ENCODE peak calls at places on chromosomes 12 and 14, in seven cellular contexts. One of them, this sample, is unnamed.

GRCh38 chr12:16555630-16556029 is 50.3 kb downstream of the LMO3 start:
- DNase-seq in esophagus muscularis mucosa: no peak
- DNase-seq in ovary: no peak
- DNase-seq in adrenal gland: no peak
- DNase-seq in CD4-positive, alpha-beta T cell: no peak
- DNase-seq in CD4-positive, CD25-positive, alpha-beta regulatory T cell: no peak
- DNase-seq in heart left ventricle: no peak
- DNase-seq in this sample: no peak

GRCh38 chr12:1518763-1519516 is 75.4 kb downstream of the FBXL14 start:
- DNase-seq in CD4-positive, alpha-beta T cell: no peak
- DNase-seq in esophagus muscularis mucosa: no peak
- DNase-seq in heart left ventricle: no peak
- DNase-seq in CD4-positive, CD25-positive, alpha-beta regulatory T cell: no peak
- DNase-seq in ovary: no peak
- DNase-seq in adrenal gland: no peak
- DNase-seq in this sample: no peak

GRCh38 chr12:46472893-46473633 is 100.5 kb upstream of the SLC38A2 start:
- DNase-seq in adrenal gland: no peak
- DNase-seq in esophagus muscularis mucosa: no peak
- DNase-seq in ovary: no peak
- DNase-seq in CD4-positive, CD25-positive, alpha-beta regulatory T cell: no peak
- DNase-seq in heart left ventricle: peak; percentile 42
- DNase-seq in CD4-positive, alpha-beta T cell: no peak
- DNase-seq in this sample: no peak

GRCh38 chr12:107027304-107028053 is 40.5 kb upstream of the MTERF2 start:
- DNase-seq in adrenal gland: no peak
- DNase-seq in ovary: no peak
- DNase-seq in CD4-positive, alpha-beta T cell: no peak
- DNase-seq in CD4-positive, CD25-positive, alpha-beta regulatory T cell: peak; percentile 76
- DNase-seq in heart left ventricle: no peak
- DNase-seq in esophagus muscularis mucosa: no peak
- DNase-seq in this sample: no peak

GRCh38 chr12:105330283-105330937 is at the start of gene C12orf75:
- DNase-seq in CD4-positive, CD25-positive, alpha-beta regulatory T cell: peak; percentile 79
- DNase-seq in esophagus muscularis mucosa: no peak
- DNase-seq in heart left ventricle: peak; percentile 70
- DNase-seq in adrenal gland: peak; percentile 67
- DNase-seq in CD4-positive, alpha-beta T cell: peak; percentile 68
- DNase-seq in ovary: peak; percentile 74
- DNase-seq in this sample: peak; percentile 80

GRCh38 chr14:70009961-70010360 is 130.7 kb downstream of the SMOC1 start:
- DNase-seq in adrenal gland: peak; percentile 80
- DNase-seq in CD4-positive, CD25-positive, alpha-beta regulatory T cell: no peak
- DNase-seq in heart left ventricle: no peak
- DNase-seq in esophagus muscularis mucosa: no peak
- DNase-seq in CD4-positive, alpha-beta T cell: no peak
- DNase-seq in ovary: no peak
- DNase-seq in this sample: no peak

GRCh38 chr12:15527201-15527782 is 205.0 kb downstream of the PTPRO start:
- DNase-seq in esophagus muscularis mucosa: no peak
- DNase-seq in ovary: no peak
- DNase-seq in heart left ventricle: peak; percentile 15
- DNase-seq in adrenal gland: peak; percentile 59
- DNase-seq in CD4-positive, alpha-beta T cell: no peak
- DNase-seq in CD4-positive, CD25-positive, alpha-beta regulatory T cell: no peak
- DNase-seq in this sample: no peak

GRCh38 chr12:116697305-116698130 is 40.4 kb downstream of the SPRING1 start:
- DNase-seq in adrenal gland: peak; percentile 71
- DNase-seq in ovary: no peak
- DNase-seq in CD4-positive, CD25-positive, alpha-beta regulatory T cell: no peak
- DNase-seq in CD4-positive, alpha-beta T cell: no peak
- DNase-seq in esophagus muscularis mucosa: no peak
- DNase-seq in heart left ventricle: peak; percentile 39
- DNase-seq in this sample: no peak

GRCh38 chr14:74886001-74886400 is 4.3 kb downstream of the DLST start:
- DNase-seq in ovary: no peak
- DNase-seq in heart left ventricle: no peak
- DNase-seq in CD4-positive, alpha-beta T cell: no peak
- DNase-seq in esophagus muscularis mucosa: no peak
- DNase-seq in CD4-positive, CD25-positive, alpha-beta regulatory T cell: no peak
- DNase-seq in adrenal gland: no peak
- DNase-seq in this sample: no peak

GRCh38 chr14:95815226-95815690 is 61.4 kb upstream of the TUNAR start:
- DNase-seq in esophagus muscularis mucosa: peak; percentile 83
- DNase-seq in CD4-positive, alpha-beta T cell: no peak
- DNase-seq in heart left ventricle: no peak
- DNase-seq in adrenal gland: no peak
- DNase-seq in ovary: no peak
- DNase-seq in CD4-positive, CD25-positive, alpha-beta regulatory T cell: no peak
- DNase-seq in this sample: no peak

GRCh38 chr14:50774542-50775267 is 56.3 kb downstream of the NIN start:
- DNase-seq in ovary: no peak
- DNase-seq in heart left ventricle: no peak
- DNase-seq in adrenal gland: no peak
- DNase-seq in CD4-positive, alpha-beta T cell: no peak
- DNase-seq in CD4-positive, CD25-positive, alpha-beta regulatory T cell: no peak
- DNase-seq in esophagus muscularis mucosa: no peak
- DNase-seq in this sample: no peak

GRCh38 chr14:59275668-59276067 is 87.2 kb downstream of the DAAM1 start:
- DNase-seq in CD4-positive, alpha-beta T cell: no peak
- DNase-seq in heart left ventricle: no peak
- DNase-seq in esophagus muscularis mucosa: no peak
- DNase-seq in ovary: no peak
- DNase-seq in CD4-positive, CD25-positive, alpha-beta regulatory T cell: peak; percentile 12
- DNase-seq in adrenal gland: no peak
- DNase-seq in this sample: no peak

GRCh38 chr12:124857921-124858461 is 5.7 kb downstream of the SCARB1 start:
- DNase-seq in heart left ventricle: no peak
- DNase-seq in CD4-positive, CD25-positive, alpha-beta regulatory T cell: no peak
- DNase-seq in CD4-positive, alpha-beta T cell: no peak
- DNase-seq in esophagus muscularis mucosa: no peak
- DNase-seq in ovary: no peak
- DNase-seq in adrenal gland: no peak
- DNase-seq in this sample: no peak

GRCh38 chr12:64103821-64104220 is 118.3 kb downstream of the KICS2 start:
- DNase-seq in CD4-positive, CD25-positive, alpha-beta regulatory T cell: no peak
- DNase-seq in heart left ventricle: no peak
- DNase-seq in adrenal gland: no peak
- DNase-seq in CD4-positive, alpha-beta T cell: no peak
- DNase-seq in ovary: no peak
- DNase-seq in esophagus muscularis mucosa: no peak
- DNase-seq in this sample: no peak

GRCh38 chr14:61188936-61189808 is 92.0 kb downstream of the TMEM30B start:
- DNase-seq in ovary: peak; percentile 57
- DNase-seq in esophagus muscularis mucosa: peak; percentile 88
- DNase-seq in CD4-positive, alpha-beta T cell: no peak
- DNase-seq in CD4-positive, CD25-positive, alpha-beta regulatory T cell: no peak
- DNase-seq in adrenal gland: peak; percentile 61
- DNase-seq in heart left ventricle: peak; percentile 39
- DNase-seq in this sample: no peak

GRCh38 chr12:14561677-14562076 is 6.0 kb downstream of the PLBD1 start:
- DNase-seq in ovary: no peak
- DNase-seq in adrenal gland: no peak
- DNase-seq in CD4-positive, CD25-positive, alpha-beta regulatory T cell: no peak
- DNase-seq in heart left ventricle: no peak
- DNase-seq in esophagus muscularis mucosa: peak; percentile 53
- DNase-seq in CD4-positive, alpha-beta T cell: no peak
- DNase-seq in this sample: no peak

GRCh38 chr14:55909879-55910278 is 208.3 kb upstream of the PELI2 start:
- DNase-seq in ovary: no peak
- DNase-seq in adrenal gland: no peak
- DNase-seq in esophagus muscularis mucosa: no peak
- DNase-seq in CD4-positive, CD25-positive, alpha-beta regulatory T cell: no peak
- DNase-seq in heart left ventricle: no peak
- DNase-seq in CD4-positive, alpha-beta T cell: no peak
- DNase-seq in this sample: no peak

GRCh38 chr14:101394374-101394773 is 166.9 kb upstream of the DIO3 start:
- DNase-seq in CD4-positive, alpha-beta T cell: no peak
- DNase-seq in adrenal gland: no peak
- DNase-seq in esophagus muscularis mucosa: no peak
- DNase-seq in CD4-positive, CD25-positive, alpha-beta regulatory T cell: no peak
- DNase-seq in heart left ventricle: no peak
- DNase-seq in ovary: no peak
- DNase-seq in this sample: no peak

DNA sequence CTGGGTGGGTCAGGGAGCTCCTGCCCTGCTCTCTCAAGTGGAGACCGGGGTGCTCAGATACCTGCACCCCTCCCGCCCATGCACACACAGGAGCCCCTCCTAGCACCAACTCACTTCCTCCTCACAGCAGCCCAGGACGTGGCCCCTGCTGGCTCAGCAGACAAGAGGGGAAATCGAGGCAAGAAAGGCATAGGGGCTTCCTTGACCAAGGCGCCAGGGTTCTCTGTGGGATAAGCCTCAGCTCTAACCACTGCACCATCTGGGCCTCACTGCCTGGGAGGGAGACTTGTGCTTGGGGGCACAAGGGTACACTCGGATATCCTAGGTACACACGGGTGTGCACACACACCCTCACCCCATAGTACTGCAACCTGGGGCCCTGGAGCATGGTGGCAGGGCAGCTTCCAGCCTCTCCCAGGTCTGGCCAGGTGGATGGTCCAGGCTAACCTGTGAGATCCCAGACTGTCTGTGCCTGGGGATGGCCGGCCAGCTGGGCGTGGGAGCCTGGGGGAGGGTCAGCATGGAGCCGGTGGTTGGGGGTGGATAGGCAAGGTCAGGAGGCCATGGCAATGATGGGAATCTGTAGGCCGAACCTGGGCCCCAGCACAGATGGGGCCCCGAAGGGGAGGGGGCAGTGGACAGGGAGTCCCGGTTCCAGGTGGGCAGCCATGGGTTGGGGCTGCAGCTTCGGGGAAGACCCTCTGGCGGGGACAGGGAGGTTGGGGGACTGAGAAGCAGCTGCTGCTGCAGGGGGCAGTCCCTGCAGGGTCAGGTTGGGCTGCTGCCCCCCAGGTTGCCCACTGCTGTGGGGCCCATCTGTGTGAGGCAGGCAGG is 312.4 kb downstream of the TMEM121 start:
- DNase-seq in CD4-positive, CD25-positive, alpha-beta regulatory T cell: no peak
- DNase-seq in esophagus muscularis mucosa: no peak
- DNase-seq in ovary: no peak
- DNase-seq in adrenal gland: no peak
- DNase-seq in CD4-positive, alpha-beta T cell: no peak
- DNase-seq in heart left ventricle: no peak
- DNase-seq in this sample: no peak
- H3K9me3 ChIP-seq in CD4-positive, CD25-positive, alpha-beta regulatory T cell: no peaks in the 10 kb centered on the region
- H3K9me3 ChIP-seq in esophagus muscularis mucosa: no peaks in the 10 kb centered on the region
- H3K9me3 ChIP-seq in ovary: no peaks in the 10 kb centered on the region
- H3K9me3 ChIP-seq in adrenal gland: no peaks in the 10 kb centered on the region
- H3K9me3 ChIP-seq in CD4-positive, alpha-beta T cell: no peaks in the 10 kb centered on the region
- H3K9me3 ChIP-seq in heart left ventricle: no peaks in the 10 kb centered on the region
- H3K9me3 ChIP-seq in this sample: no peaks in the 10 kb centered on the region

DNA sequence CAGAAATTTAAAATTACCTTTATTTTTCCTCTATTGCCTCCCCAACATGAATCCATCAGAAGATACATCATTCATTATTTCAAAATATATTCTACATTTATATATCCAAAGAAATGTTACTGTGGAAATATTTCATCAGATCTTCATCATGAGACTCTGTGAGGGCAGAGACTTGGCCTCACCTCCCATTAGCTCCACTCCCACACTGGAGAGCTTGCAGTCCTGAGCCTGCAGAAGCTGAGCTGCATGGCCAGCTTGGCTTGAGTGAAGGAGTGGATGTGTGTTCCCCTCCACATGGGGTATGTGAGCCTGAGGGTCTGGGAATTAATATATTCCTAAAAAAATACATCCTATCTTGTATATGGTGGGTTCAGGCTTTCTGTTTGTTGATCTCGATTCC is 961.9 kb downstream of the TMEM121 start:
- DNase-seq in heart left ventricle: no peak
- DNase-seq in CD4-positive, alpha-beta T cell: no peak
- DNase-seq in adrenal gland: no peak
- DNase-seq in esophagus muscularis mucosa: no peak
- DNase-seq in ovary: no peak
- DNase-seq in CD4-positive, CD25-positive, alpha-beta regulatory T cell: no peak
- DNase-seq in this sample: no peak
- H3K9me3 ChIP-seq in heart left ventricle: no peaks in the 10 kb centered on the region
- H3K9me3 ChIP-seq in CD4-positive, alpha-beta T cell: no peaks in the 10 kb centered on the region
- H3K9me3 ChIP-seq in adrenal gland: no peaks in the 10 kb centered on the region
- H3K9me3 ChIP-seq in esophagus muscularis mucosa: no peaks in the 10 kb centered on the region
- H3K9me3 ChIP-seq in ovary: no peaks in the 10 kb centered on the region
- H3K9me3 ChIP-seq in CD4-positive, CD25-positive, alpha-beta regulatory T cell: no peaks in the 10 kb centered on the region
- H3K9me3 ChIP-seq in this sample: no peaks in the 10 kb centered on the region

GRCh38 chr14:36204674-36205073 is 28.2 kb upstream of the PTCSC3 start:
- DNase-seq in heart left ventricle: no peak
- DNase-seq in esophagus muscularis mucosa: no peak
- DNase-seq in ovary: no peak
- DNase-seq in adrenal gland: no peak
- DNase-seq in CD4-positive, alpha-beta T cell: no peak
- DNase-seq in CD4-positive, CD25-positive, alpha-beta regulatory T cell: no peak
- DNase-seq in this sample: no peak

GRCh38 chr14:36207500-36207899 is 31.0 kb upstream of the PTCSC3 start:
- DNase-seq in adrenal gland: no peak
- DNase-seq in heart left ventricle: no peak
- DNase-seq in ovary: no peak
- DNase-seq in CD4-positive, alpha-beta T cell: no peak
- DNase-seq in CD4-positive, CD25-positive, alpha-beta regulatory T cell: no peak
- DNase-seq in esophagus muscularis mucosa: no peak
- DNase-seq in this sample: no peak

GRCh38 chr14:36212577-36212976 is 36.1 kb upstream of the PTCSC3 start:
- DNase-seq in CD4-positive, alpha-beta T cell: no peak
- DNase-seq in esophagus muscularis mucosa: no peak
- DNase-seq in adrenal gland: no peak
- DNase-seq in heart left ventricle: no peak
- DNase-seq in ovary: no peak
- DNase-seq in CD4-positive, CD25-positive, alpha-beta regulatory T cell: no peak
- DNase-seq in this sample: no peak

GRCh38 chr14:36212987-36213386 is 36.5 kb upstream of the PTCSC3 start:
- DNase-seq in CD4-positive, alpha-beta T cell: no peak
- DNase-seq in esophagus muscularis mucosa: no peak
- DNase-seq in adrenal gland: no peak
- DNase-seq in ovary: no peak
- DNase-seq in heart left ventricle: no peak
- DNase-seq in CD4-positive, CD25-positive, alpha-beta regulatory T cell: no peak
- DNase-seq in this sample: no peak

DNA sequence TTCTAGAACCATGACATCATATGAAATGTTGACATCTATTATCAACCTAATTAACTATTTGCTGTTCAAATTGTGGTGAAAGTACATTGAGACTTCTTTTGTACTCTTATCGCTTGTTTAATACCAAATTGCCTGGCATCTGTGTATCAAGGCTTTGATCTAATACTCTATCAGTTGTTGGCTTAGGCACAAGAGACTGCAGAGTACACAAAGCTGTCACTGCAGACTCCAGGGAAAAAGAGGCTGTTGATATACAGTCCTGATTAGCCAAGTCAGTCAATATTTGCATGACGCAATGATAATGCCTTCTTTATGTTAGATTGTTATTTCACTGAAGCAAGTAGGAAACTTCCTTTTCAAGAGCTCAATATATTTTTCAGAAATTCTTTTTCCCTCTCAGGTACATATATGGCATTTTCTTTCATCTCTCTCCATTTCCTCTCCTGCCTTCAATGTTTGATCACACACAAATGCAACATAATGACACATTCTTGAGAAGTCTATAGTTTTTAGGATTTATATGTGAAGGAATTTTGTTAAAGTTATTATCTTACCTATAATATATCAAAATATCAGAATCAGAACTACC is 32.3 kb upstream of the PTCSC3 start:
- DNase-seq in CD4-positive, alpha-beta T cell: no peak
- DNase-seq in ovary: no peak
- DNase-seq in heart left ventricle: no peak
- DNase-seq in adrenal gland: no peak
- DNase-seq in CD4-positive, CD25-positive, alpha-beta regulatory T cell: no peak
- DNase-seq in esophagus muscularis mucosa: no peak
- DNase-seq in this sample: no peak
- H3K9me3 ChIP-seq in CD4-positive, alpha-beta T cell: no peaks in the 10 kb centered on the region
- H3K9me3 ChIP-seq in ovary: no peaks in the 10 kb centered on the region
- H3K9me3 ChIP-seq in heart left ventricle: peaks cover 2% of the 10 kb centered on the region
- H3K9me3 ChIP-seq in adrenal gland: no peaks in the 10 kb centered on the region
- H3K9me3 ChIP-seq in CD4-positive, CD25-positive, alpha-beta regulatory T cell: no peaks in the 10 kb centered on the region
- H3K9me3 ChIP-seq in esophagus muscularis mucosa: peaks cover 4% of the 10 kb centered on the region
- H3K9me3 ChIP-seq in this sample: no peaks in the 10 kb centered on the region

GRCh38 chr12:130026608-130027176 is 122.9 kb upstream of the TMEM132D start:
- DNase-seq in CD4-positive, CD25-positive, alpha-beta regulatory T cell: no peak
- DNase-seq in esophagus muscularis mucosa: no peak
- DNase-seq in heart left ventricle: no peak
- DNase-seq in ovary: no peak
- DNase-seq in CD4-positive, alpha-beta T cell: no peak
- DNase-seq in adrenal gland: no peak
- DNase-seq in this sample: no peak
- H3K9me3 ChIP-seq in CD4-positive, CD25-positive, alpha-beta regulatory T cell: no peaks in the 10 kb centered on the region
- H3K9me3 ChIP-seq in esophagus muscularis mucosa: no peaks in the 10 kb centered on the region
- H3K9me3 ChIP-seq in heart left ventricle: no peaks in the 10 kb centered on the region
- H3K9me3 ChIP-seq in ovary: no peaks in the 10 kb centered on the region
- H3K9me3 ChIP-seq in CD4-positive, alpha-beta T cell: no peaks in the 10 kb centered on the region
- H3K9me3 ChIP-seq in adrenal gland: no peaks in the 10 kb centered on the region
- H3K9me3 ChIP-seq in this sample: no peaks in the 10 kb centered on the region